ENCODE peak calls at places on chromosomes 3 and 15, in eight cellular contexts. X is heart left ventricle; I is progenitor cell of endocrine pancreas; D is stimulated activated CD4-positive, alpha-beta T cell treated with anti-CD3 and anti-CD28 coated beads, Interleukin-15, amount 100 ng/mL, for 1 hour; S is NCI-H1694 treated with DMSO at 0.1 percent for 48 hours; N is pancreas; T is EH; L is HT1080. Y is an unnamed sample.

GRCh38 chr15:62752687-62753517 is 289.6 kb upstream of the TPM1 start:
- DNase-seq in X (no peak), I (no peak), D (no peak), S (no peak), N (no peak), T (peak), L (no peak), Y (peak)

GRCh38 chr3:175951047-175951694 is 1092.0 kb downstream of the NAALADL2 start:
- DNase-seq in X (no peak), I (no peak), D (no peak), S (no peak), N (no peak), T (peak), L (peak), Y (peak)

GRCh38 chr3:173217127-173217526 is 76.1 kb upstream of the SPATA16 start:
- DNase-seq in X (no peak), I (no peak), D (no peak), S (no peak), N (no peak), T (peak), L (peak), Y (no peak)

GRCh38 chr3:130242850-130243569 is 102.5 kb upstream of the COL6A5 start:
- DNase-seq in X (no peak), I (no peak), D (no peak), S (no peak), N (no peak), T (peak), L (peak), Y (no peak)

GRCh38 chr15:55110446-55110845 is 86.3 kb downstream of the RSL24D1 start:
- DNase-seq in X (no peak), I (no peak), D (no peak), S (no peak), N (no peak), T (no peak), L (no peak), Y (no peak)

GRCh38 chr3:43268636-43269035 is 17.7 kb upstream of the SNRK start:
- DNase-seq in X (no peak), I (no peak), D (no peak), S (no peak), N (no peak), T (no peak), L (no peak), Y (no peak)

GRCh38 chr3:31937225-31937624 is 43.8 kb downstream of the OSBPL10 start:
- DNase-seq in X (no peak), I (no peak), D (no peak), S (no peak), N (no peak), T (peak), L (no peak), Y (no peak)

GRCh38 chr3:47296562-47297302 is 14.0 kb downstream of the KLHL18 start:
- DNase-seq in X (no peak), I (no peak), D (no peak), S (no peak), N (no peak), T (no peak), L (no peak), Y (no peak)

GRCh38 chr3:150490212-150490611 is 56.1 kb downstream of the SERP1 start:
- DNase-seq in X (no peak), I (no peak), D (no peak), S (no peak), N (no peak), T (no peak), L (no peak), Y (no peak)

GRCh38 chr3:195906865-195907729 is 1.3 kb downstream of the TNK2 start:
- DNase-seq in X (no peak), I (no peak), D (peak), S (no peak), N (peak), T (peak), L (no peak), Y (no peak)

GRCh38 chr15:94478763-94479162 is 247.4 kb downstream of the MCTP2 start:
- DNase-seq in X (no peak), I (no peak), D (no peak), S (no peak), N (no peak), T (no peak), L (no peak), Y (no peak)

GRCh38 chr3:42403737-42404136 is 6.7 kb downstream of the LYZL4 start:
- DNase-seq in X (no peak), I (no peak), D (no peak), S (no peak), N (no peak), T (no peak), L (peak), Y (no peak)

GRCh38 chr3:186979837-186980236 is 49.5 kb downstream of the ST6GAL1 start:
- DNase-seq in X (no peak), I (no peak), D (no peak), S (no peak), N (no peak), T (peak), L (no peak), Y (no peak)

GRCh38 chr15:77654975-77655374 is 22.3 kb upstream of the LINGO1 start:
- DNase-seq in X (peak), I (no peak), D (no peak), S (peak), N (peak), T (no peak), L (no peak), Y (no peak)

GRCh38 chr3:173945801-173946200 is 548.3 kb downstream of the NLGN1 start:
- DNase-seq in X (no peak), I (no peak), D (no peak), S (peak), N (no peak), T (no peak), L (no peak), Y (no peak)